ENCODE peak calls at places on chromosome 6, in five cellular contexts. One of them, this sample, is unnamed.

GRCh38 chr6:4157506-4157905 is 22.1 kb upstream of the ECI2 start:
- DNase-seq in IMR-90: no peak
- DNase-seq in B cell: no peak
- DNase-seq in AG09319: no peak
- DNase-seq in left lung: no peak
- DNase-seq in this sample: no peak

GRCh38 chr6:79570129-79570801 is 33.0 kb upstream of the LCA5 start:
- DNase-seq in left lung: no peak
- DNase-seq in B cell: no peak
- DNase-seq in IMR-90: peak; percentile 72
- DNase-seq in AG09319: no peak
- DNase-seq in this sample: peak; percentile 59

GRCh38 chr6:64330694-64331309 is 695.2 kb downstream of the PHF3 start:
- DNase-seq in AG09319: no peak
- DNase-seq in left lung: peak; percentile 57
- DNase-seq in B cell: no peak
- DNase-seq in IMR-90: peak; percentile 77
- DNase-seq in this sample: peak; percentile 59

GRCh38 chr6:129195666-129196065 is 312.7 kb downstream of the LAMA2 start:
- DNase-seq in IMR-90: no peak
- DNase-seq in left lung: no peak
- DNase-seq in B cell: no peak
- DNase-seq in AG09319: no peak
- DNase-seq in this sample: no peak

GRCh38 chr6:131290955-131291354 is 155.7 kb downstream of the AKAP7 start:
- DNase-seq in left lung: no peak
- DNase-seq in B cell: no peak
- DNase-seq in AG09319: no peak
- DNase-seq in IMR-90: no peak
- DNase-seq in this sample: no peak

GRCh38 chr6:22025468-22026159 is 271.2 kb downstream of the PRL start:
- DNase-seq in AG09319: no peak
- DNase-seq in left lung: peak; percentile 37
- DNase-seq in B cell: no peak
- DNase-seq in IMR-90: peak; percentile 81
- DNase-seq in this sample: no peak

GRCh38 chr6:92777146-92777740 is 642.1 kb downstream of the EPHA7 start:
- DNase-seq in B cell: no peak
- DNase-seq in AG09319: no peak
- DNase-seq in IMR-90: peak; percentile 42
- DNase-seq in left lung: no peak
- DNase-seq in this sample: no peak

GRCh38 chr6:118652051-118652699 is 784 bp upstream of the CEP85L start:
- DNase-seq in AG09319: no peak
- DNase-seq in B cell: no peak
- DNase-seq in left lung: no peak
- DNase-seq in IMR-90: no peak
- DNase-seq in this sample: no peak

GRCh38 chr6:14791525-14791924 is 454.3 kb upstream of the JARID2 start:
- DNase-seq in AG09319: no peak
- DNase-seq in left lung: no peak
- DNase-seq in IMR-90: peak; percentile 78
- DNase-seq in B cell: no peak
- DNase-seq in this sample: no peak

GRCh38 chr6:112781236-112781635 is 434.1 kb downstream of the RFPL4B start:
- DNase-seq in B cell: no peak
- DNase-seq in left lung: no peak
- DNase-seq in IMR-90: peak; percentile 10
- DNase-seq in AG09319: no peak
- DNase-seq in this sample: no peak

GRCh38 chr6:37449984-37450383 is 17.0 kb downstream of the CMTR1 start:
- DNase-seq in AG09319: no peak
- DNase-seq in B cell: no peak
- DNase-seq in IMR-90: no peak
- DNase-seq in left lung: no peak
- DNase-seq in this sample: no peak

GRCh38 chr6:90098025-90098474 is 198.6 kb downstream of the BACH2 start:
- DNase-seq in IMR-90: peak; percentile 89
- DNase-seq in left lung: no peak
- DNase-seq in B cell: no peak
- DNase-seq in AG09319: peak; percentile 42
- DNase-seq in this sample: no peak

GRCh38 chr6:85078071-85078470 is 313.7 kb upstream of the TBX18 start:
- DNase-seq in IMR-90: peak; percentile 84
- DNase-seq in left lung: no peak
- DNase-seq in AG09319: peak; percentile 70
- DNase-seq in B cell: no peak
- DNase-seq in this sample: no peak

GRCh38 chr6:131013495-131013894 is 49.5 kb downstream of the EPB41L2 start:
- DNase-seq in IMR-90: peak; percentile 88
- DNase-seq in AG09319: no peak
- DNase-seq in B cell: no peak
- DNase-seq in left lung: no peak
- DNase-seq in this sample: no peak

GRCh38 chr6:144278659-144279314 is 6.3 kb upstream of the UTRN start:
- DNase-seq in IMR-90: no peak
- DNase-seq in left lung: no peak
- DNase-seq in AG09319: no peak
- DNase-seq in B cell: no peak
- DNase-seq in this sample: no peak

GRCh38 chr6:129276986-129277385 is 394.0 kb downstream of the LAMA2 start:
- DNase-seq in B cell: no peak
- DNase-seq in IMR-90: no peak
- DNase-seq in AG09319: no peak
- DNase-seq in left lung: no peak
- DNase-seq in this sample: no peak

GRCh38 chr6:159602370-159603185 is 90.5 kb downstream of the SOD2 start:
- DNase-seq in left lung: no peak
- DNase-seq in B cell: no peak
- DNase-seq in AG09319: no peak
- DNase-seq in IMR-90: no peak
- DNase-seq in this sample: no peak

GRCh38 chr6:152748843-152749242 is 1.8 kb upstream of the VIP start:
- DNase-seq in left lung: no peak
- DNase-seq in B cell: no peak
- DNase-seq in AG09319: no peak
- DNase-seq in IMR-90: peak; percentile 33
- DNase-seq in this sample: no peak

GRCh38 chr6:25950297-25950696 is 12.3 kb upstream of the TRIM38 start:
- DNase-seq in B cell: no peak
- DNase-seq in left lung: no peak
- DNase-seq in IMR-90: no peak
- DNase-seq in AG09319: no peak
- DNase-seq in this sample: no peak

GRCh38 chr6:15527838-15528617 is 134.8 kb downstream of the DTNBP1 start:
- DNase-seq in left lung: no peak
- DNase-seq in B cell: no peak
- DNase-seq in AG09319: no peak
- DNase-seq in IMR-90: peak; percentile 44
- DNase-seq in this sample: no peak

GRCh38 chr6:82275686-82276085 is 28.1 kb upstream of the IBTK start:
- DNase-seq in AG09319: no peak
- DNase-seq in B cell: no peak
- DNase-seq in left lung: no peak
- DNase-seq in IMR-90: no peak
- DNase-seq in this sample: no peak

GRCh38 chr6:42010185-42010872 is 40.0 kb upstream of the TAF8 start:
- DNase-seq in B cell: no peak
- DNase-seq in left lung: no peak
- DNase-seq in AG09319: no peak
- DNase-seq in IMR-90: no peak
- DNase-seq in this sample: no peak

GRCh38 chr6:31441368-31442267 is 38.2 kb downstream of the MICA start:
- DNase-seq in IMR-90: peak; percentile 34
- DNase-seq in B cell: peak; percentile 88
- DNase-seq in left lung: peak; percentile 84
- DNase-seq in AG09319: peak; percentile 29
- DNase-seq in this sample: peak; percentile 60

GRCh38 chr6:7301702-7302101 is 11.3 kb downstream of the SSR1 start:
- DNase-seq in left lung: no peak
- DNase-seq in AG09319: no peak
- DNase-seq in IMR-90: no peak
- DNase-seq in B cell: no peak
- DNase-seq in this sample: no peak

GRCh38 chr6:36838896-36839818 is at the start of gene CPNE5:
- DNase-seq in AG09319: no peak
- DNase-seq in IMR-90: no peak
- DNase-seq in left lung: no peak
- DNase-seq in B cell: no peak
- DNase-seq in this sample: no peak

GRCh38 chr6:11215773-11216172 is 16.7 kb downstream of the NEDD9 start:
- DNase-seq in AG09319: no peak
- DNase-seq in left lung: no peak
- DNase-seq in B cell: no peak
- DNase-seq in IMR-90: no peak
- DNase-seq in this sample: no peak

GRCh38 chr6:56525976-56526375 is 116.7 kb downstream of the DST start:
- DNase-seq in AG09319: no peak
- DNase-seq in B cell: no peak
- DNase-seq in IMR-90: no peak
- DNase-seq in left lung: no peak
- DNase-seq in this sample: no peak

GRCh38 chr6:18323935-18324707 is 59.8 kb upstream of the DEK start:
- DNase-seq in IMR-90: peak; percentile 61
- DNase-seq in left lung: no peak
- DNase-seq in AG09319: no peak
- DNase-seq in B cell: no peak
- DNase-seq in this sample: no peak
- TF ChIP-seq CTCF in IMR-90: peak; percentile 77
- TF ChIP-seq CTCF in left lung: peak; percentile 61
- TF ChIP-seq CTCF in AG09319: peak; percentile 62
- TF ChIP-seq CTCF in B cell: peak; percentile 91
- TF ChIP-seq CTCF in this sample: peak; percentile 82

GRCh38 chr6:148534871-148535270 is 192.2 kb downstream of the SASH1 start:
- DNase-seq in AG09319: no peak
- DNase-seq in left lung: no peak
- DNase-seq in IMR-90: no peak
- DNase-seq in B cell: no peak
- DNase-seq in this sample: no peak

GRCh38 chr6:148532698-148533097 is 190.1 kb downstream of the SASH1 start:
- DNase-seq in B cell: no peak
- DNase-seq in IMR-90: no peak
- DNase-seq in left lung: no peak
- DNase-seq in AG09319: no peak
- DNase-seq in this sample: no peak

GRCh38 chr6:148530976-148531375 is 188.3 kb downstream of the SASH1 start:
- DNase-seq in left lung: no peak
- DNase-seq in AG09319: no peak
- DNase-seq in IMR-90: peak; percentile 62
- DNase-seq in B cell: no peak
- DNase-seq in this sample: no peak

GRCh38 chr6:148535976-148536375 is 193.3 kb downstream of the SASH1 start:
- DNase-seq in left lung: no peak
- DNase-seq in IMR-90: peak; percentile 62
- DNase-seq in B cell: no peak
- DNase-seq in AG09319: peak; percentile 88
- DNase-seq in this sample: no peak

GRCh38 chr6:148533309-148534107 is 190.9 kb downstream of the SASH1 start:
- DNase-seq in IMR-90: no peak
- DNase-seq in B cell: no peak
- DNase-seq in AG09319: no peak
- DNase-seq in left lung: no peak
- DNase-seq in this sample: no peak
- TF ChIP-seq CTCF in IMR-90: no peak
- TF ChIP-seq CTCF in B cell: no peak
- TF ChIP-seq CTCF in AG09319: no peak
- TF ChIP-seq CTCF in left lung: no peak
- TF ChIP-seq CTCF in this sample: no peak

DNA sequence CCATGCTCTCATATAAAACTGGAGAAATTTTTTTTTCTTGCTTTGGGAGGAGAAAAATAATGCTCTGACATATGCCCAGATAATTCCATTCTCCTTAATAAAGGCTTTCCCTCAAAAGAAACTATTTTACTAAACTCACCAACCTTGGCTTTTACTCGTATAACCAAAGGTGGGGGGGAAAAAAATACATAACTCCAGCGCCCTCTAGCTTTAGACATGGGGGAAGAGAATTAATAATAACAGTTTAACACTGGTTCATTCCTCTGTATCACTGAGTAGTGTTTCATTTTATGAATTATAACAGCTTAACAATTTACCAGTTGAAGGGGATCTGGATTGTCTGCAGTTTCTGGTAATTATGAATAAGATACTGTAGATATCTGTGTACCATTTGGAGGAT is 1226.1 kb downstream of the GRIK2 start:
- DNase-seq in left lung: no peak
- DNase-seq in B cell: no peak
- DNase-seq in AG09319: no peak
- DNase-seq in IMR-90: peak; percentile 1
- DNase-seq in this sample: no peak
- TF ChIP-seq CTCF in left lung: peak; percentile 11
- TF ChIP-seq CTCF in B cell: no peak
- TF ChIP-seq CTCF in AG09319: no peak
- TF ChIP-seq CTCF in IMR-90: peak; percentile 50
- TF ChIP-seq CTCF in this sample: peak; percentile 69

GRCh38 chr6:77458421-77458820 is 4.9 kb downstream of the HTR1B start:
- DNase-seq in left lung: no peak
- DNase-seq in AG09319: no peak
- DNase-seq in IMR-90: no peak
- DNase-seq in B cell: no peak
- DNase-seq in this sample: no peak

GRCh38 chr6:77455271-77455670 is 8.0 kb downstream of the HTR1B start:
- DNase-seq in left lung: no peak
- DNase-seq in IMR-90: peak; percentile 66
- DNase-seq in B cell: no peak
- DNase-seq in AG09319: no peak
- DNase-seq in this sample: no peak

GRCh38 chr6:77454386-77454785 is 8.9 kb downstream of the HTR1B start:
- DNase-seq in IMR-90: peak; percentile 21
- DNase-seq in B cell: no peak
- DNase-seq in left lung: no peak
- DNase-seq in AG09319: no peak
- DNase-seq in this sample: no peak

GRCh38 chr6:77456531-77457248 is 6.6 kb downstream of the HTR1B start:
- DNase-seq in IMR-90: peak; percentile 100
- DNase-seq in AG09319: peak; percentile 87
- DNase-seq in B cell: no peak
- DNase-seq in left lung: no peak
- DNase-seq in this sample: no peak

DNA sequence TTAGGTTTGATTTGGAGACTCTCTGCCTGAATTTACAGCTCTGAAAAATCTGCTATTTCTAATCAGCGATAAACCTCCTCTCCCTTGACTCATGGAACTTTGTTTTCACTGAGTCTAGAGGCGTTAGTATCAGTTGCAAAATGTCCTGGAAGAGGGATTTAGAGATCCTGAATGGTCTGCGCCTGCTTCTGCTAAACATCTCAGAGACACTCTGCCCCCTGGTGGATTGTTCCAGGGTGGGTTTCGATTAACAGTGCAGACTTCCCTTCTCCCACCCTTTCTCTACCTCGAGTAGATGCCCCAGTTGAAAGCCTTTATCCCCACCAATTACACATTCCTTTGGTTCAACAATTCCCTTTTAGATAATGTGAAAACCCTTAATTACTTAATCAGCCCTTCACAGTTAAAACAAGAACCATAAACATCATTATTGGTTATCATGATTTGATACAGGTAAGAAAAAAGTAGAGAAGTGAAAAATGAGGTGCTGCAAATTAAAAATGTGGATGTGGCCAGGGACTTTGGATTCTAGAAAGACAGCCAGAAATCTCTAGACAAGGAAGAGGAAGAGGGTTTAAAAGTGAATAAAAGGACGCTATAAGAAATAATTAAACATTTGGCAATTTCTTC is 5.5 kb downstream of the HTR1B start:
- DNase-seq in left lung: peak; percentile 39
- DNase-seq in AG09319: peak; percentile 72
- DNase-seq in B cell: no peak
- DNase-seq in IMR-90: peak; percentile 97
- DNase-seq in this sample: peak; percentile 64
- TF ChIP-seq CTCF in left lung: peak; percentile 67
- TF ChIP-seq CTCF in AG09319: peak; percentile 76
- TF ChIP-seq CTCF in B cell: peak; percentile 67
- TF ChIP-seq CTCF in IMR-90: peak; percentile 84
- TF ChIP-seq CTCF in this sample: peak; percentile 85